ENCODE peak calls at places on chromosomes 3 and 15, in five cellular contexts. M is K562, Q is HepG2, C is A549, B is H1. Z is an unnamed sample.

GRCh38 chr3:71247948-71248315 is 335.6 kb downstream of the FOXP1 start:
- DNase-seq in Q (no peak), B (no peak), M (no peak), C (no peak), Z (no peak)

GRCh38 chr3:55526332-55527030 is 39.4 kb upstream of the WNT5A start:
- DNase-seq in M (no peak), Q (peak; percentile 33), C (no peak), B (no peak), Z (no peak)

GRCh38 chr15:101372960-101373525 is 78.0 kb upstream of the SNRPA1 start:
- DNase-seq in C (no peak), Q (no peak), M (no peak), B (no peak), Z (no peak)

GRCh38 chr3:37694236-37694635 is 167.4 kb upstream of the CTDSPL start:
- DNase-seq in C (no peak), B (no peak), Q (no peak), M (no peak), Z (no peak)

GRCh38 chr15:48467801-48468200 is 136.6 kb downstream of the DUT start:
- DNase-seq in C (no peak), Q (no peak), M (no peak), B (no peak), Z (no peak)

GRCh38 chr3:40035177-40035576 is 225.8 kb downstream of the MYRIP start:
- DNase-seq in M (no peak), Q (no peak), C (no peak), B (no peak), Z (no peak)

GRCh38 chr15:36645106-36645505 is 65.7 kb downstream of the CDIN1 start:
- DNase-seq in B (no peak), Q (no peak), C (no peak), M (no peak), Z (peak; percentile 29)

GRCh38 chr3:171672124-171672523 is 138.2 kb downstream of the PLD1 start:
- DNase-seq in M (no peak), Q (no peak), C (no peak), B (no peak), Z (no peak)

GRCh38 chr3:184713521-184713920 is 1.7 kb upstream of the MAGEF1 start:
- DNase-seq in B (no peak), M (no peak), C (no peak), Q (no peak), Z (no peak)

GRCh38 chr3:129596194-129597086 is 10.0 kb downstream of the PLXND1 start:
- DNase-seq in B (no peak), C (no peak), M (peak; percentile 66), Q (peak; percentile 91), Z (peak; percentile 98)

GRCh38 chr15:60043744-60044435 is 39.8 kb downstream of the FOXB1 start:
- DNase-seq in Q (no peak), B (no peak), M (no peak), C (no peak), Z (no peak)
- H3K4me3 ChIP-seq in Q (no peak overlapping the region), B (no peak overlapping the region), M (no peak overlapping the region), C (no peak overlapping the region), Z (no peak overlapping the region)

DNA sequence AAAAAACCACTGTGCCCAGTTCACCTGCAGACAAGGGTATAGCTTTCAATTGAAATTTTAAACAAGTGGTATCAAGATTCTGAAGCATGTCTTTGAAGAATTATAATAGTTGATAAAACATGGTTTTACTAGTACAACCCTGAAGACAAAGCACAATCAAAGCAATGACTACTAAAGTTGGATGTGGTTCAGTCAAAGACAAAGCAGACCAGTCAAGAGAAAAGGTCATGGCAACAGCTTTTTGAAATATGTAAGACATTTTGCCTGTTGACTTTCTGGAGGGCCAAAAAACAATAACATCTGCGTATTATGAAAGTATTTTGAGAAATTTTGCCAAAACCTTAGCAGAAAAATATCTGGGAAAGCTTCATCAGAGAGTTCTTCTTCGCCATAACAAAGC is 1393.6 kb downstream of the SI start:
- DNase-seq in B (no peak), Q (no peak), M (no peak), C (no peak), Z (no peak)
- TF ChIP-seq JUN in B (no peak), Q (no peak), M (no peak), C (no peak), Z (no peak)

DNA sequence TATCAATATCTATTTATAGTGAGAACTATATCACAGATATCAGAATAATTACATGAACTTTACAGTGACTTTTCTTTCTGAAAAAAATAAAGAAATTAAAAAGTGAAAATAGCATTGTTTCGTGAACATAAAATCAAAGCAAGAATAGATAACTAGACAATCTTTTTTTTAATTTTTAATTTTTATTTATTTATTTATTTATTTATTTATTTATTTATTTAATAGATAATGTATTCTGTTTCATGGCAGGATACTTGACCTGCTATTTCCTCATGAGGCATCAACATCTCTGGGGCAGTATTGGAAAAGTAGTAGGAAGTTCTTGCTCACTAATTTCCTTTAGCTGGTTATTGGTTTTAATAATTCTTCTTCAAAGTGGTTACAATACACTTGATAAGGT is 33.3 kb downstream of the SLITRK3 start:
- DNase-seq in M (no peak), C (no peak), B (no peak), Q (no peak), Z (no peak)
- H3K4me3 ChIP-seq in M (no peak overlapping the region), C (no peak overlapping the region), B (no peak overlapping the region), Q (no peak overlapping the region), Z (no peak overlapping the region)

GRCh38 chr3:66392512-66392911 is 108.3 kb downstream of the LRIG1 start:
- DNase-seq in C (no peak), B (no peak), M (no peak), Q (no peak), Z (no peak)
- TF ChIP-seq JUN in C (no peak), B (no peak), M (no peak), Q (no peak), Z (no peak)

DNA sequence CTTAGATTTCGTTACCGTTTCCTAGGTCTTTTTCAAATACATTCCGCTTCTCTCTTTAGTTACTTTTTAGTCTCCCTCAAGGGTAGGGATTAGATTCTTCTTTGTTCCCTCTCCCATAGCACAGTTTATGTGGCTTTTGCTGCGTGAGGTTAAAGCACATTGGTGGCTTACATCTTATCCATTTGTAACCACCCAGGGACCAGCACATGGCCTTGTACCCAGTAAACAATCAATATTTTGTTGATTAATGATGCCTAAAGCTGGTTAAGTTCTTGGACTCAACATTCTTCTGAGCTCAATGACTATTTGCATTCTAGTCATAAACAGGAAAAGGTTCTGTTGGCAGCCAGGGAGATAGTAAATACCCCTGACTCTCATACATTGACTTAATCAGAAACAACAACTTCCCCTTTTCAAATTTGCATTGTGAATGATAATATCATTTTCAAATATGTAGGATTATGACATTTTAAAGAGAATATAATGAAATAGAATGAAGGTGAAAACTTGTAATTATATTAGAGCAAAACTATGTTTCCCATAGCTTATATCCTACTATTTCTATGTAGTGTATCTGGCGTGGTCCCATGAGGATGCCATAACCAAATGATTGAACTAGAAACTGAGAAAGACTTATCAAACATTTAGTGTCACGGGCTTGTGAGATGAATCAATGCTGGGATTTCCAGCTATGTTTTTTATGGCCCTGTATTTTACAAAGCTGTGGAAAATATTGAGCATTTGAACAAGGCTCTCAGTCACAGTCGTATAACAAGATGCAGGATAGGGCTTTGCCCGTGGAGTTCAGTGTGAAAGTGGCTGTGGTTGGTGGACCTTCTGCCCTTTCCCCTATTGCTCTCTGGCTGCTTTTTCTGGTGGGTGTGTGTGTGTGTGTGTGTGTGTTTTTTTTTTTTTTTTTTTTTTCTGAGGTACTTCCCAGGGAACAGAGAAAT is 60.4 kb downstream of the CACNA1D start:
- DNase-seq in M (no peak), C (no peak), B (no peak), Q (no peak), Z (no peak)
- H3K4me3 ChIP-seq in M (no peak overlapping the region), C (no peak overlapping the region), B (no peak overlapping the region), Q (no peak overlapping the region), Z (no peak overlapping the region)

GRCh38 chr3:57952208-57952631 is 56.0 kb upstream of the FLNB start:
- DNase-seq in Q (peak; percentile 49), C (no peak), M (peak; percentile 48), B (no peak), Z (peak; percentile 84)
- TF ChIP-seq JUN in Q (no peak), C (no peak), M (peak; percentile 54), B (peak; percentile 27), Z (peak; percentile 44)

GRCh38 chr3:107235193-107235922 is 141.9 kb upstream of the CCDC54 start:
- DNase-seq in B (no peak), Q (peak; percentile 3), M (no peak), C (no peak), Z (no peak)

GRCh38 chr3:107239703-107240102 is 137.5 kb upstream of the CCDC54 start:
- DNase-seq in Q (no peak), B (no peak), M (no peak), C (no peak), Z (no peak)

GRCh38 chr3:107236661-107237375 is 140.4 kb upstream of the CCDC54 start:
- DNase-seq in B (no peak), Q (no peak), C (no peak), M (peak; percentile 2), Z (no peak)

GRCh38 chr3:107238787-107239186 is 138.5 kb upstream of the CCDC54 start:
- DNase-seq in Q (no peak), B (no peak), C (no peak), M (no peak), Z (no peak)

GRCh38 chr3:107235923-107236315 is 141.3 kb upstream of the CCDC54 start:
- DNase-seq in Q (peak; percentile 66), M (peak; percentile 69), C (peak; percentile 81), B (no peak), Z (peak; percentile 88)
- H3K4me3 ChIP-seq in Q (peak overlapping the region; percentile 47), M (peak overlapping the region; percentile 24), C (peak overlapping the region; percentile 47), B (no peak overlapping the region), Z (peak overlapping the region; percentile 53)